ENCODE peak calls at places on chromosomes 5 and 9, in ten cellular contexts. K is cardiac fibroblast, F is left ventricle myocardium inferior, H is Caco-2, O is GM06990, D is fibroblast of mammary gland, V is fibroblast of villous mesenchyme, Z is dorsolateral prefrontal cortex, L is foreskin fibroblast, W is fibroblast of the aortic adventitia. N is an unnamed sample.

GRCh38 chr5:78799254-78800017 is 150.9 kb upstream of the LHFPL2 start:
- DNase-seq in D (peak), O (no peak), H (no peak), F (no peak), Z (no peak), L (peak), W (peak), V (peak), K (peak), N (peak)

GRCh38 chr5:86909896-86910295 is 292.2 kb downstream of the COX7C start:
- DNase-seq in H (no peak), Z (no peak), L (peak), V (peak), K (peak), F (no peak), O (no peak), D (peak), W (peak), N (peak)

GRCh38 chr5:50751064-50751657 is 84.7 kb downstream of the PARP8 start:
- DNase-seq in V (peak), O (peak), W (peak), F (no peak), Z (no peak), D (peak), H (peak), K (peak), L (peak), N (peak)

GRCh38 chr5:150751096-150751891 is 7.5 kb downstream of the DCTN4 start:
- DNase-seq in V (peak), K (peak), F (no peak), H (no peak), Z (no peak), D (no peak), L (no peak), O (no peak), W (no peak), N (peak)

GRCh38 chr5:180589771-180590542 is 1.3 kb downstream of the SCGB3A1 start:
- DNase-seq in D (no peak), L (no peak), W (no peak), Z (peak), H (no peak), O (no peak), F (no peak), K (no peak), V (no peak), N (no peak)

GRCh38 chr9:104606202-104606601 is 775 bp upstream of the OR13C2 start:
- DNase-seq in Z (no peak), V (no peak), F (no peak), W (no peak), H (no peak), O (no peak), L (no peak), D (no peak), K (peak), N (no peak)

GRCh38 chr9:136364942-136365774 is 1.6 kb upstream of the DNLZ start:
- DNase-seq in W (no peak), F (no peak), O (no peak), V (no peak), H (no peak), L (peak), Z (no peak), K (no peak), D (no peak), N (no peak)

GRCh38 chr9:137049544-137050449 is 3.8 kb upstream of the NPDC1 start:
- DNase-seq in W (peak), K (peak), F (no peak), V (peak), D (peak), Z (peak), L (peak), O (no peak), H (peak), N (peak)

GRCh38 chr9:136019041-136019680 is 58.0 kb upstream of the UBAC1 start:
- DNase-seq in W (no peak), O (no peak), L (no peak), K (no peak), D (no peak), H (no peak), Z (peak), F (peak), V (no peak), N (no peak)

GRCh38 chr9:98766548-98766947 is 29.8 kb downstream of the ANKS6 start:
- DNase-seq in V (peak), H (no peak), O (no peak), Z (no peak), L (peak), D (peak), W (no peak), F (no peak), K (peak), N (no peak)

GRCh38 chr5:157533011-157533481 is 42.5 kb downstream of the ADAM19 start:
- DNase-seq in V (no peak), H (no peak), L (no peak), W (no peak), D (no peak), O (no peak), F (no peak), Z (no peak), K (no peak), N (no peak)

GRCh38 chr5:59264641-59265245 is 628.8 kb downstream of the PDE4D start:
- DNase-seq in F (no peak), D (no peak), K (no peak), O (no peak), H (no peak), V (peak), L (no peak), Z (no peak), W (no peak), N (no peak)

GRCh38 chr5:164302533-164303235 is 797.3 kb downstream of the MAT2B start:
- DNase-seq in D (peak), L (peak), Z (no peak), W (peak), O (no peak), K (peak), V (no peak), F (no peak), H (no peak), N (peak)

GRCh38 chr5:121962347-121962670 is 534 bp downstream of the SRFBP1 start:
- DNase-seq in K (peak), V (no peak), H (no peak), W (no peak), O (peak), Z (no peak), D (no peak), F (no peak), L (peak), N (no peak)

GRCh38 chr5:179762079-179762780 is 29.6 kb downstream of the MAML1 start:
- DNase-seq in K (peak), L (no peak), W (peak), F (no peak), V (peak), Z (no peak), H (no peak), O (peak), D (peak), N (no peak)

GRCh38 chr9:91886433-91887031 is 63.5 kb downstream of the ROR2 start:
- DNase-seq in V (no peak), D (no peak), W (no peak), K (no peak), Z (no peak), L (no peak), H (peak), O (no peak), F (no peak), N (peak)

GRCh38 chr9:99601506-99601905 is 220.2 kb upstream of the NR4A3 start:
- DNase-seq in Z (no peak), D (peak), L (no peak), W (peak), V (peak), F (no peak), K (peak), O (no peak), H (no peak), N (no peak)

GRCh38 chr9:109652971-109653370 is 127.0 kb upstream of the PALM2AKAP2 start:
- DNase-seq in K (peak), H (no peak), O (no peak), D (peak), V (peak), F (no peak), Z (no peak), L (peak), W (peak), N (peak)

GRCh38 chr9:130938652-130939404 is at the start of gene FIBCD1:
- DNase-seq in V (peak), H (no peak), L (peak), Z (no peak), F (no peak), O (peak), D (peak), K (peak), W (peak), N (peak)

GRCh38 chr5:168093200-168093930 is 198.1 kb upstream of the WWC1 start:
- DNase-seq in D (no peak), V (peak), L (no peak), K (no peak), W (no peak), F (no peak), H (no peak), Z (no peak), O (no peak), N (no peak)

GRCh38 chr5:143562935-143563334 is 159.4 kb upstream of the NR3C1 start:
- DNase-seq in F (no peak), L (peak), V (no peak), W (peak), D (peak), K (peak), O (no peak), H (no peak), Z (no peak), N (peak)

GRCh38 chr5:149133795-149134777 is 7.2 kb upstream of the ABLIM3 start:
- DNase-seq in L (peak), D (peak), W (peak), F (peak), H (no peak), K (peak), Z (no peak), O (no peak), V (peak), N (peak)

GRCh38 chr9:106878943-106879916 is 16.3 kb downstream of the ZNF462 start:
- DNase-seq in L (peak), H (no peak), Z (peak), V (peak), F (peak), O (no peak), K (peak), W (peak), D (peak), N (peak)

GRCh38 chr9:116842658-116843057 is 155.6 kb downstream of the TRIM32 start:
- DNase-seq in W (no peak), D (no peak), Z (no peak), V (no peak), K (no peak), H (peak), O (no peak), F (no peak), L (no peak), N (no peak)

GRCh38 chr5:145960848-145961600 is 24.6 kb downstream of the SH3RF2 start:
- DNase-seq in W (peak), F (no peak), V (no peak), D (no peak), H (no peak), O (no peak), Z (no peak), L (no peak), K (no peak), N (no peak)

GRCh38 chr5:57718155-57718554 is 235.5 kb upstream of the ACTBL2 start:
- DNase-seq in H (no peak), Z (no peak), K (peak), F (no peak), O (no peak), D (peak), W (peak), V (peak), L (peak), N (no peak)

GRCh38 chr9:85971731-85972130 is 30.8 kb downstream of the NAA35 start:
- DNase-seq in H (no peak), F (no peak), W (peak), V (peak), L (peak), Z (no peak), O (no peak), K (peak), D (peak), N (no peak)

GRCh38 chr5:34538026-34538672 is 118.0 kb upstream of the RAI14 start:
- DNase-seq in K (peak), D (peak), Z (no peak), O (no peak), V (peak), W (peak), H (no peak), L (peak), F (no peak), N (no peak)
- TF ChIP-seq CTCF in K (peak), D (peak), Z (peak), O (peak), V (peak), W (peak), H (no peak), L (peak), F (peak), N (peak)

DNA sequence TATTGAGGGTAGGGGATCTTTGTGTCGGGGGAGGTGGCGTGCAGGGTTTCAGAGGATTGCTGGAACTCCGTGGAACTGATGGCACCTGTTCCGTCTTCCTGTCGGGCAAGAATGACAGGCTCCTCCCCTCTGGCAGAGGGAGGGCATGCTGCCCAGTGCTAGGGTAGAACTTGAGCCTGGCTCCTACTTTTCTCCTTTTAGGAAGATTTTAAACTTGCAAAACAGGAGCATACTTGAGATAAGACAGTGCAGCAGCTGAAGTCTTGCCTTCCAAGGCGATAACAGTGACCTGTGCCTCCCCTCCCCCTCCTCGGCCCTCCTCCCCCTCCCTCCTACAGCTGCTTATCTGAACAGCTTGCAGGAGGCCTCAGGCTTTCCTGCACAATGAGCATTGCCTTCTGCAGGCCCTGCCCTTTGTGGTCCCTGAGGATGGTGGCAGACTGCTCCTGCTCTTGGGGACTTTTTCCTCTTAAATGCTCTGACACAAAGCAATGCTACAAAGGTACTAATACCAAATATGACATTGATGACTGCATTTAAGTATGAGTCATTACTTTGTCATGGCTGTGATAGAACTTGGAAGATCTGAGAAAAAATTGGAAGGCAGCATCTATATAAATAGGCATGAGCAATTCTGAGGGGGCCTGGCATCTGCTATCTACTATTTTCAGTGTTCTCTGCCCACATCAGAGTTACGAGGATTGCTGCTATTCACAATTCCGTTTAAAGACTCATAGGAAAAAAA is 1.9 kb downstream of the GADD45G start:
- DNase-seq in O (peak), D (peak), K (peak), W (peak), F (peak), H (peak), L (peak), V (peak), Z (peak), N (no peak)
- H3K4me3 ChIP-seq in O (no peak), D (no peak), K (no peak), W (no peak), F (peak), H (peak), L (no peak), V (peak), Z (peak), N (no peak)

DNA sequence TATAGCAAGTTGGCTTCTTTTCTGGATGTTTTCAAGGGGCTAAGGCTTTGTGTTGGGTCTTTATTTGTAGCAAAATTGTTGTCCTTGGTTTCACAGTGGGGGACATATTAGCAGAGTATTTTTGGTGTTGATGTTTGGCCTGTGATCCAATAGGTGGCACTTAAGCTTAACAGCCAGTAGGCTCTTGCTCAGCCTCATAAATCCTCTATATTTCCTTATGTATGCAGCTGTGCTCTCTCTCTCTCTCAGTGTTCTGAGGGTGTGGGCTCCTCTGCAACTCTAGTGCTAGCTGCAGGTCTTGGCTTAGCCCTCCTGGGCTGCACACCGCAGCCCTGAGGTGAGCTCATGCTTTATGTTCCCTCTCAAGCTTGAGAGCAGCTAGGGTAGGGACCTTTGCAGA is 195.0 kb upstream of the GHR start:
- DNase-seq in O (no peak), D (peak), Z (no peak), L (peak), K (peak), V (no peak), W (no peak), H (no peak), F (no peak), N (no peak)
- TF ChIP-seq CTCF in O (no peak), D (peak), Z (no peak), L (no peak), K (peak), V (no peak), W (no peak), H (no peak), F (peak), N (no peak)

GRCh38 chr9:132350861-132351315 is 3.9 kb downstream of the SETX start:
- DNase-seq in F (no peak), O (peak), Z (no peak), H (no peak), K (peak), L (no peak), D (peak), W (peak), V (peak), N (peak)
- H3K4me3 ChIP-seq in F (peak), O (peak), Z (no peak), H (no peak), K (no peak), L (peak), D (no peak), W (peak), V (peak), N (no peak)

GRCh38 chr5:81852277-81853004 is 101.5 kb upstream of the SSBP2 start:
- DNase-seq in Z (peak), V (peak), W (peak), O (peak), H (no peak), F (peak), L (peak), K (no peak), D (peak), N (peak)

GRCh38 chr5:81850494-81850893 is 99.6 kb upstream of the SSBP2 start:
- DNase-seq in K (peak), D (peak), L (peak), O (no peak), H (no peak), Z (no peak), W (peak), F (no peak), V (peak), N (peak)

GRCh38 chr5:81850932-81851331 is 100.0 kb upstream of the SSBP2 start:
- DNase-seq in K (no peak), F (no peak), D (no peak), V (peak), W (no peak), H (no peak), O (no peak), Z (no peak), L (peak), N (no peak)

GRCh38 chr5:81853005-81853357 is 102.1 kb upstream of the SSBP2 start:
- DNase-seq in V (no peak), K (no peak), D (no peak), W (no peak), Z (no peak), F (no peak), O (no peak), L (no peak), H (no peak), N (no peak)

DNA sequence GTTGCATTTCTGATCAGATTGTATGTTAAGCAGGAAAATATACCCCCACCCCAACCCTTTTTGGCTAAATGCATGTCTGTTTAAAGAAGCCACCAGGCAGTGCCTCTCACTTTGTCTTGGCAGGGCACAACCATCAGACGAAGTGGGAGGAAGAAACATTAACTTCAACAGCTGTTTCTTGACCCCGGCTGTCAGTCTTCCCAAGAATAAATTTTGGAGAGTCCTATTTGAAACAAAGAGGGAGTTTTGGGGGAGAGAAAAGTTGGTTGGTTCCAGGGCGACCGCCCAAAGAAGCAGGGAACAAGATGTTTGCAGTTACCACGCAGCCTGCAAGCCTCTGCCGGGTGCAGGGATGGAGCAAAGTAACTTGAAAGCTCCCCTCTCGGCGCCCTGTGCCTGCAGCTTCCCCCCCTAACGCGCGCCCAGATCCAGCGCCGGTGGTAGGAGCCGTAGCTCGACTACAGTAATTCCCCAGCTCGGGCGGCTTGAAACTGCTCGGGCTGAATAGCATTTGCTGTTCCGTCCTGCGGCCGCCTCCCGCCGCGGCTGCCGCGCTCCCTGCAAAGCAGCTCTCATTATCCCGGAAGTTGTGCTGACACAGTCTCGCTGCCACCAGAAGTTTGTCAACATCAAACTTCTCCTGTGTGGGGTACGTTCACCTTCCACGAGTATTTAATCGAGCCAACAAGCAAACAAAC is 100.7 kb upstream of the SSBP2 start:
- DNase-seq in H (peak), V (peak), O (peak), D (peak), L (peak), K (peak), F (peak), Z (peak), W (peak), N (peak)
- TF ChIP-seq CTCF in H (no peak), V (no peak), O (no peak), D (no peak), L (no peak), K (no peak), F (no peak), Z (peak), W (no peak), N (no peak)

GRCh38 chr9:36135791-36136276 is 699 bp upstream of the GLIPR2 start:
- DNase-seq in O (no peak), V (no peak), H (no peak), D (no peak), F (no peak), L (no peak), W (no peak), Z (no peak), K (no peak), N (no peak)
- H3K4me3 ChIP-seq in O (peak), V (peak), H (peak), D (peak), F (peak), L (peak), W (peak), Z (peak), K (peak), N (peak)

DNA sequence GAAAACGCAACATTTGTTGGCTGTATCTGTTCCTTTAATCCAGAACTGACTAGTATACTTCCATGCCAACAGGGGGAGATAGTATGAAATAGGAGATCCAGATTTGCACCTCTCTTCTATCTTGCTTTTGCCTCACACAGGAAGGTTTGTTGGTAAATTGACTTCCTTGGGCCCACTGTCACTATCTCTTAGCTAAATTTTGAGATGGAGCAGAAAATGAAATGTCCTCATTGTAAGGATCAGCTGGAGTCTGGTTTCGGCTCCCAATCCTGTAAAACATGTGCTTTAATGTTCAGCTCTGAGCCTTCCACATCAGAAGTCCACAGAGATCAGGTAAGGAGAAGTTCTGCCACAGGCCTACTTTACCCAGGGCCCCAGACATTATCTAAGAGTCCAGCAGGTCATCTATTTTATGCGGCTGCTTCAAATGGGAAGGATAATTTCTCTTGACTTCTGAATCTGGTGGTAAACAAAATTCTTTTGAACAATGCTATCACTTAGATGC is 176.8 kb downstream of the FER start:
- DNase-seq in F (no peak), V (no peak), O (no peak), H (peak), L (no peak), Z (no peak), K (no peak), W (no peak), D (no peak), N (no peak)
- TF ChIP-seq CTCF in F (no peak), V (peak), O (peak), H (peak), L (peak), Z (peak), K (peak), W (no peak), D (peak), N (peak)